ENCODE peak calls at places on chromosomes 1 and 21, in five cellular contexts. O is pancreas, C is K562, H is right atrium auricular region, L is upper lobe of right lung. N is an unnamed sample.

GRCh38 chr1:173475564-173476196 is 1.5 kb upstream of the PRDX6 start:
- DNase-seq in O (no peak), C (no peak), H (no peak), L (no peak), N (peak; percentile 88)

GRCh38 chr1:199272107-199272506 is 633.3 kb downstream of the PTPRC start:
- DNase-seq in O (no peak), C (no peak), H (no peak), L (no peak), N (peak; percentile 24)

GRCh38 chr1:184191181-184191601 is 139.7 kb downstream of the TSEN15 start:
- DNase-seq in O (peak; percentile 6), C (no peak), H (peak; percentile 70), L (no peak), N (no peak)

GRCh38 chr21:17925000-17925610 is 105.9 kb upstream of the C21orf91 start:
- DNase-seq in O (peak; percentile 25), C (peak; percentile 66), H (no peak), L (no peak), N (peak; percentile 83)

GRCh38 chr1:25573591-25573930 is 30.2 kb downstream of the LDLRAP1 start:
- DNase-seq in O (no peak), C (no peak), H (no peak), L (no peak), N (peak; percentile 50)

GRCh38 chr1:11691302-11691914 is at the start of gene DRAXIN:
- DNase-seq in O (no peak), C (no peak), H (no peak), L (no peak), N (no peak)

GRCh38 chr1:225468270-225469020 is 40.6 kb upstream of the LBR start:
- DNase-seq in O (no peak), C (no peak), H (no peak), L (peak; percentile 3), N (no peak)

GRCh38 chr1:173082913-173083312 is 32.2 kb upstream of the TNFSF18 start:
- DNase-seq in O (no peak), C (no peak), H (no peak), L (no peak), N (no peak)

GRCh38 chr1:1371741-1372711 is 3.0 kb downstream of the AURKAIP1 start:
- DNase-seq in O (peak; percentile 78), C (peak; percentile 87), H (no peak), L (peak; percentile 86), N (peak; percentile 51)

GRCh38 chr1:150237746-150238145 is 1.8 kb upstream of the ANP32E start:
- DNase-seq in O (no peak), C (no peak), H (peak; percentile 48), L (peak; percentile 46), N (no peak)

GRCh38 chr1:50268049-50268448 is 155.2 kb downstream of the DMRTA2 start:
- DNase-seq in O (no peak), C (no peak), H (no peak), L (no peak), N (peak; percentile 61)

GRCh38 chr1:100440075-100440809 is 87.9 kb downstream of the CDC14A start:
- DNase-seq in O (no peak), C (peak; percentile 71), H (no peak), L (no peak), N (no peak)

GRCh38 chr1:231172411-231172810 is 10.6 kb downstream of the TRIM67 start:
- DNase-seq in O (no peak), C (no peak), H (no peak), L (no peak), N (peak; percentile 36)

GRCh38 chr1:27885620-27886352 is 13.4 kb downstream of the THEMIS2 start:
- DNase-seq in O (no peak), C (no peak), H (no peak), L (peak; percentile 59), N (no peak)

GRCh38 chr1:81682490-81682889 is 118.2 kb upstream of the ADGRL2 start:
- DNase-seq in O (no peak), C (no peak), H (no peak), L (no peak), N (no peak)

GRCh38 chr1:224217655-224218615 is 34.9 kb downstream of the DEGS1 start:
- DNase-seq in O (no peak), C (no peak), H (no peak), L (no peak), N (no peak)

GRCh38 chr1:115230281-115230680 is 107.8 kb downstream of the NGF start:
- DNase-seq in O (no peak), C (no peak), H (no peak), L (no peak), N (no peak)

GRCh38 chr1:79074975-79075374 is 68.4 kb upstream of the ADGRL4 start:
- DNase-seq in O (no peak), C (no peak), H (no peak), L (no peak), N (peak; percentile 70)

GRCh38 chr1:3014443-3015268 is 6.6 kb upstream of the ACTRT2 start:
- DNase-seq in O (no peak), C (no peak), H (no peak), L (peak; percentile 55), N (no peak)

GRCh38 chr1:182608850-182609610 is 4.8 kb upstream of the RGS16 start:
- DNase-seq in O (no peak), C (no peak), H (no peak), L (no peak), N (peak; percentile 28)

GRCh38 chr1:21273743-21274142 is 16.5 kb downstream of the ECE1 start:
- DNase-seq in O (no peak), C (no peak), H (no peak), L (no peak), N (no peak)

GRCh38 chr1:9689971-9690381 is 38.4 kb downstream of the PIK3CD start:
- DNase-seq in O (peak; percentile 39), C (peak; percentile 46), H (no peak), L (peak; percentile 73), N (peak; percentile 37)

GRCh38 chr1:50393522-50394120 is 29.6 kb downstream of the DMRTA2 start:
- DNase-seq in O (no peak), C (no peak), H (no peak), L (no peak), N (no peak)

GRCh38 chr1:200115532-200115931 is 88.0 kb downstream of the NR5A2 start:
- DNase-seq in O (no peak), C (no peak), H (no peak), L (no peak), N (peak; percentile 13)

GRCh38 chr1:186519981-186520380 is 59.1 kb upstream of the PDC start:
- DNase-seq in O (no peak), C (no peak), H (no peak), L (no peak), N (peak; percentile 44)

GRCh38 chr1:89622895-89623294 is 10.0 kb upstream of the LRRC8C start:
- DNase-seq in O (no peak), C (peak; percentile 29), H (no peak), L (no peak), N (peak; percentile 21)

GRCh38 chr21:45792682-45793383 is 149.3 kb downstream of the PCBP3 start:
- DNase-seq in O (no peak), C (peak; percentile 6), H (no peak), L (no peak), N (no peak)

GRCh38 chr1:90384152-90384650 is 332.9 kb downstream of the BARHL2 start:
- DNase-seq in O (no peak), C (no peak), H (no peak), L (no peak), N (no peak)

GRCh38 chr1:18200918-18201317 is 93.3 kb downstream of the IGSF21 start:
- DNase-seq in O (no peak), C (no peak), H (no peak), L (no peak), N (no peak)

GRCh38 chr21:27636671-27637070 is 669.8 kb upstream of the ADAMTS5 start:
- DNase-seq in O (no peak), C (no peak), H (no peak), L (no peak), N (no peak)

GRCh38 chr1:184825571-184825970 is 70.9 kb upstream of the EDEM3 start:
- DNase-seq in O (no peak), C (no peak), H (no peak), L (no peak), N (no peak)

GRCh38 chr1:183159960-183160359 is 26.1 kb upstream of the LAMC2 start:
- DNase-seq in O (peak; percentile 4), C (peak; percentile 19), H (no peak), L (peak; percentile 87), N (peak; percentile 100)

GRCh38 chr1:198465201-198466144 is 75.0 kb downstream of the ATP6V1G3 start:
- DNase-seq in O (no peak), C (peak; percentile 19), H (no peak), L (no peak), N (peak; percentile 73)

GRCh38 chr1:29673669-29674624 is 437.6 kb downstream of the PTPRU start:
- DNase-seq in O (no peak), C (no peak), H (peak; percentile 28), L (peak; percentile 18), N (peak; percentile 22)

GRCh38 chr21:19864456-19864855 is 1133.8 kb upstream of the NCAM2 start:
- DNase-seq in O (no peak), C (no peak), H (no peak), L (no peak), N (no peak)

GRCh38 chr1:98674075-98674781 is 12.7 kb downstream of the SNX7 start:
- DNase-seq in O (no peak), C (no peak), H (no peak), L (no peak), N (peak; percentile 21)

GRCh38 chr1:154386643-154387352 is 18.3 kb upstream of the IL6R start:
- DNase-seq in O (no peak), C (peak; percentile 77), H (no peak), L (peak; percentile 52), N (no peak)

GRCh38 chr1:101993703-101994102 is 3.0 kb downstream of the OLFM3 start:
- DNase-seq in O (no peak), C (no peak), H (no peak), L (no peak), N (peak; percentile 3)
- TF ChIP-seq CTCF in O (no peak), C (no peak), H (no peak), L (no peak), N (no peak)

GRCh38 chr1:152495066-152495675 is 15.4 kb upstream of the LCE5A start:
- DNase-seq in O (no peak), C (peak; percentile 38), H (no peak), L (no peak), N (peak; percentile 76)

GRCh38 chr1:152502496-152503180 is 8.0 kb upstream of the LCE5A start:
- DNase-seq in O (no peak), C (no peak), H (no peak), L (no peak), N (peak; percentile 99)

GRCh38 chr1:152501704-152502103 is 8.9 kb upstream of the LCE5A start:
- DNase-seq in O (no peak), C (no peak), H (no peak), L (no peak), N (peak; percentile 93)

GRCh38 chr1:152497273-152497672 is 13.3 kb upstream of the LCE5A start:
- DNase-seq in O (no peak), C (peak; percentile 18), H (no peak), L (no peak), N (peak; percentile 69)
- TF ChIP-seq CTCF in O (no peak), C (peak; percentile 47), H (no peak), L (peak; percentile 7), N (peak; percentile 77)

GRCh38 chr1:179175011-179175934 is 54.2 kb downstream of the ABL2 start:
- DNase-seq in O (no peak), C (no peak), H (no peak), L (no peak), N (peak; percentile 85)
- TF ChIP-seq CTCF in O (no peak), C (no peak), H (no peak), L (no peak), N (no peak)

GRCh38 chr21:38869946-38870345 is 64.2 kb downstream of the ETS2 start:
- DNase-seq in O (no peak), C (no peak), H (no peak), L (no peak), N (peak; percentile 29)
- TF ChIP-seq CTCF in O (no peak), C (no peak), H (no peak), L (no peak), N (peak; percentile 36)